ENCODE peak calls at places on chromosomes 11 and 22, in four cellular contexts. E is amniotic stem cell, G is Ammon's horn, H is A549. D is an unnamed sample.

GRCh38 chr11:37313266-37313665 is 715.2 kb upstream of the RAG2 start:
- DNase-seq in G (no peak), H (no peak), E (no peak), D (no peak)

GRCh38 chr11:129803533-129803932 is 12.1 kb upstream of the TMEM45B start:
- DNase-seq in E (no peak), G (no peak), H (no peak), D (no peak)

GRCh38 chr11:123448798-123449197 is 18.7 kb downstream of the GRAMD1B start:
- DNase-seq in G (no peak), H (no peak), E (no peak), D (no peak)

GRCh38 chr11:75031771-75032549 is 43.2 kb downstream of the NEU3 start:
- DNase-seq in H (peak), G (peak), E (peak), D (peak)

GRCh38 chr22:32533265-32534068 is 58.9 kb downstream of the FBXO7 start:
- DNase-seq in H (no peak), G (no peak), E (no peak), D (no peak)

GRCh38 chr22:37454857-37455686 is 27.8 kb upstream of the ELFN2 start:
- DNase-seq in E (peak), G (no peak), H (peak), D (peak)

GRCh38 chr11:126172596-126173038 is 38.8 kb downstream of the RPUSD4 start:
- DNase-seq in G (peak), H (no peak), E (no peak), D (no peak)

GRCh38 chr11:63938481-63939350 is at the start of gene NAA40:
- DNase-seq in G (peak), H (peak), E (peak), D (peak)

GRCh38 chr11:13051257-13051656 is 42.1 kb downstream of the RASSF10 start:
- DNase-seq in E (no peak), H (peak), G (no peak), D (no peak)

GRCh38 chr11:17775507-17776212 is 41.1 kb downstream of the KCNC1 start:
- DNase-seq in G (no peak), H (no peak), E (no peak), D (no peak)

GRCh38 chr22:38831166-38831945 is 12.5 kb downstream of the NPTXR start:
- DNase-seq in G (no peak), E (no peak), H (peak), D (no peak)

GRCh38 chr11:97739892-97740782 is 1280.6 kb upstream of the CNTN5 start:
- DNase-seq in E (peak), H (no peak), G (no peak), D (peak)

GRCh38 chr11:62974848-62975522 is 9.8 kb downstream of the SLC22A6 start:
- DNase-seq in G (no peak), E (no peak), H (peak), D (peak)

GRCh38 chr11:78688460-78688859 is 113.8 kb upstream of the NARS2 start:
- DNase-seq in E (no peak), G (no peak), H (no peak), D (no peak)

GRCh38 chr22:37209140-37209845 is 3.0 kb downstream of the SSTR3 start:
- DNase-seq in H (no peak), G (no peak), E (no peak), D (no peak)

GRCh38 chr11:134282121-134283045 is 6.2 kb downstream of the GLB1L3 start:
- DNase-seq in G (no peak), E (no peak), H (no peak), D (no peak)

GRCh38 chr11:910044-910588 is 494 bp downstream of the CHID1 start:
- DNase-seq in G (no peak), E (no peak), H (no peak), D (peak)

GRCh38 chr11:26960265-26960664 is 33.6 kb upstream of the FIBIN start:
- DNase-seq in H (no peak), G (no peak), E (no peak), D (no peak)

GRCh38 chr22:29475550-29475949 is 4.5 kb upstream of the NEFH start:
- DNase-seq in E (no peak), G (no peak), H (no peak), D (no peak)

GRCh38 chr11:31784645-31785044 is 26.5 kb downstream of the PAX6 start:
- DNase-seq in G (no peak), E (no peak), H (no peak), D (no peak)

D was measured in HTR-8/SVneo.